ENCODE peak calls at places on chromosomes 16 and 17, in eight cellular contexts. One of them, this sample, is unnamed.

GRCh38 chr16:63890072-63890471 is 1231.8 kb downstream of the CDH11 start:
- DNase-seq in HFFc6: no peak
- DNase-seq in hepatocyte: peak; percentile 23
- DNase-seq in activated CD8-positive, alpha-beta T cell treated with anti-CD3 and anti-CD28 coated beads for 36 hours: no peak
- DNase-seq in fibroblast of mammary gland: peak; percentile 31
- DNase-seq in omental fat pad: no peak
- DNase-seq in GM06990: no peak
- DNase-seq in fibroblast of the aortic adventitia: peak; percentile 0
- DNase-seq in this sample: no peak

GRCh38 chr17:80491478-80492342 is 15.3 kb upstream of the NPTX1 start:
- DNase-seq in fibroblast of mammary gland: no peak
- DNase-seq in HFFc6: no peak
- DNase-seq in activated CD8-positive, alpha-beta T cell treated with anti-CD3 and anti-CD28 coated beads for 36 hours: no peak
- DNase-seq in fibroblast of the aortic adventitia: no peak
- DNase-seq in omental fat pad: no peak
- DNase-seq in hepatocyte: peak; percentile 66
- DNase-seq in GM06990: no peak
- DNase-seq in this sample: no peak

GRCh38 chr16:57374067-57374534 is 1.8 kb downstream of the CX3CL1 start:
- DNase-seq in omental fat pad: no peak
- DNase-seq in fibroblast of the aortic adventitia: no peak
- DNase-seq in hepatocyte: no peak
- DNase-seq in fibroblast of mammary gland: peak; percentile 61
- DNase-seq in activated CD8-positive, alpha-beta T cell treated with anti-CD3 and anti-CD28 coated beads for 36 hours: peak; percentile 77
- DNase-seq in HFFc6: no peak
- DNase-seq in GM06990: no peak
- DNase-seq in this sample: no peak

GRCh38 chr17:57906910-57907309 is 48.3 kb downstream of the CUEDC1 start:
- DNase-seq in GM06990: no peak
- DNase-seq in activated CD8-positive, alpha-beta T cell treated with anti-CD3 and anti-CD28 coated beads for 36 hours: peak; percentile 22
- DNase-seq in omental fat pad: no peak
- DNase-seq in hepatocyte: no peak
- DNase-seq in fibroblast of mammary gland: no peak
- DNase-seq in HFFc6: no peak
- DNase-seq in fibroblast of the aortic adventitia: no peak
- DNase-seq in this sample: no peak

GRCh38 chr17:29158515-29159275 is 21.5 kb downstream of the MYO18A start:
- DNase-seq in fibroblast of mammary gland: no peak
- DNase-seq in fibroblast of the aortic adventitia: peak; percentile 70
- DNase-seq in omental fat pad: no peak
- DNase-seq in hepatocyte: peak; percentile 48
- DNase-seq in HFFc6: peak; percentile 61
- DNase-seq in activated CD8-positive, alpha-beta T cell treated with anti-CD3 and anti-CD28 coated beads for 36 hours: no peak
- DNase-seq in GM06990: no peak
- DNase-seq in this sample: no peak

GRCh38 chr16:89890886-89891657 is 17.7 kb downstream of the TCF25 start:
- DNase-seq in omental fat pad: no peak
- DNase-seq in hepatocyte: no peak
- DNase-seq in activated CD8-positive, alpha-beta T cell treated with anti-CD3 and anti-CD28 coated beads for 36 hours: no peak
- DNase-seq in fibroblast of mammary gland: peak; percentile 47
- DNase-seq in fibroblast of the aortic adventitia: peak; percentile 39
- DNase-seq in HFFc6: no peak
- DNase-seq in GM06990: no peak
- DNase-seq in this sample: no peak

GRCh38 chr16:78390070-78390469 is 290.6 kb downstream of the WWOX start:
- DNase-seq in HFFc6: no peak
- DNase-seq in activated CD8-positive, alpha-beta T cell treated with anti-CD3 and anti-CD28 coated beads for 36 hours: no peak
- DNase-seq in fibroblast of the aortic adventitia: no peak
- DNase-seq in hepatocyte: no peak
- DNase-seq in fibroblast of mammary gland: no peak
- DNase-seq in omental fat pad: no peak
- DNase-seq in GM06990: no peak
- DNase-seq in this sample: no peak

GRCh38 chr16:727291-727977 is 528 bp downstream of the HAGHL start:
- DNase-seq in fibroblast of mammary gland: no peak
- DNase-seq in activated CD8-positive, alpha-beta T cell treated with anti-CD3 and anti-CD28 coated beads for 36 hours: peak; percentile 64
- DNase-seq in hepatocyte: no peak
- DNase-seq in fibroblast of the aortic adventitia: no peak
- DNase-seq in omental fat pad: no peak
- DNase-seq in HFFc6: no peak
- DNase-seq in GM06990: peak; percentile 62
- DNase-seq in this sample: peak; percentile 74

GRCh38 chr16:87206646-87207451 is 110.3 kb downstream of the C16orf95 start:
- DNase-seq in omental fat pad: no peak
- DNase-seq in HFFc6: peak; percentile 73
- DNase-seq in hepatocyte: no peak
- DNase-seq in GM06990: no peak
- DNase-seq in fibroblast of the aortic adventitia: peak; percentile 81
- DNase-seq in fibroblast of mammary gland: peak; percentile 89
- DNase-seq in activated CD8-positive, alpha-beta T cell treated with anti-CD3 and anti-CD28 coated beads for 36 hours: no peak
- DNase-seq in this sample: no peak

GRCh38 chr16:49620868-49621239 is 235.1 kb downstream of the ZNF423 start:
- DNase-seq in fibroblast of mammary gland: no peak
- DNase-seq in fibroblast of the aortic adventitia: no peak
- DNase-seq in activated CD8-positive, alpha-beta T cell treated with anti-CD3 and anti-CD28 coated beads for 36 hours: no peak
- DNase-seq in HFFc6: no peak
- DNase-seq in hepatocyte: peak; percentile 43
- DNase-seq in GM06990: no peak
- DNase-seq in omental fat pad: no peak
- DNase-seq in this sample: no peak

GRCh38 chr17:9389116-9389515 is 186.5 kb downstream of the STX8 start:
- DNase-seq in fibroblast of mammary gland: peak; percentile 92
- DNase-seq in hepatocyte: peak; percentile 47
- DNase-seq in omental fat pad: no peak
- DNase-seq in fibroblast of the aortic adventitia: peak; percentile 90
- DNase-seq in HFFc6: peak; percentile 3
- DNase-seq in GM06990: peak; percentile 34
- DNase-seq in activated CD8-positive, alpha-beta T cell treated with anti-CD3 and anti-CD28 coated beads for 36 hours: peak; percentile 5
- DNase-seq in this sample: peak; percentile 61

GRCh38 chr17:9402590-9403199 is 172.9 kb downstream of the STX8 start:
- DNase-seq in fibroblast of mammary gland: peak; percentile 56
- DNase-seq in omental fat pad: no peak
- DNase-seq in activated CD8-positive, alpha-beta T cell treated with anti-CD3 and anti-CD28 coated beads for 36 hours: peak; percentile 53
- DNase-seq in HFFc6: peak; percentile 23
- DNase-seq in hepatocyte: peak; percentile 22
- DNase-seq in fibroblast of the aortic adventitia: peak; percentile 33
- DNase-seq in GM06990: no peak
- DNase-seq in this sample: peak; percentile 20

GRCh38 chr16:9695152-9695551 is 487.1 kb downstream of the GRIN2A start:
- DNase-seq in hepatocyte: no peak
- DNase-seq in activated CD8-positive, alpha-beta T cell treated with anti-CD3 and anti-CD28 coated beads for 36 hours: no peak
- DNase-seq in HFFc6: no peak
- DNase-seq in fibroblast of the aortic adventitia: no peak
- DNase-seq in GM06990: no peak
- DNase-seq in fibroblast of mammary gland: no peak
- DNase-seq in omental fat pad: no peak
- DNase-seq in this sample: no peak
- TF ChIP-seq CTCF in hepatocyte: no peak
- TF ChIP-seq CTCF in activated CD8-positive, alpha-beta T cell treated with anti-CD3 and anti-CD28 coated beads for 36 hours: no peak
- TF ChIP-seq CTCF in HFFc6: no peak
- TF ChIP-seq CTCF in fibroblast of the aortic adventitia: peak; percentile 12
- TF ChIP-seq CTCF in GM06990: no peak
- TF ChIP-seq CTCF in fibroblast of mammary gland: no peak
- TF ChIP-seq CTCF in omental fat pad: no peak
- TF ChIP-seq CTCF in this sample: no peak

GRCh38 chr16:83066881-83067280 is 440.1 kb downstream of the CDH13 start:
- DNase-seq in fibroblast of the aortic adventitia: no peak
- DNase-seq in omental fat pad: no peak
- DNase-seq in HFFc6: no peak
- DNase-seq in fibroblast of mammary gland: no peak
- DNase-seq in activated CD8-positive, alpha-beta T cell treated with anti-CD3 and anti-CD28 coated beads for 36 hours: no peak
- DNase-seq in GM06990: no peak
- DNase-seq in hepatocyte: no peak
- DNase-seq in this sample: no peak

GRCh38 chr16:83070416-83071199 is 443.8 kb downstream of the CDH13 start:
- DNase-seq in fibroblast of mammary gland: no peak
- DNase-seq in HFFc6: no peak
- DNase-seq in activated CD8-positive, alpha-beta T cell treated with anti-CD3 and anti-CD28 coated beads for 36 hours: no peak
- DNase-seq in fibroblast of the aortic adventitia: no peak
- DNase-seq in GM06990: no peak
- DNase-seq in omental fat pad: no peak
- DNase-seq in hepatocyte: no peak
- DNase-seq in this sample: no peak

GRCh38 chr16:83066011-83066410 is 439.2 kb downstream of the CDH13 start:
- DNase-seq in fibroblast of mammary gland: no peak
- DNase-seq in HFFc6: no peak
- DNase-seq in GM06990: no peak
- DNase-seq in hepatocyte: no peak
- DNase-seq in activated CD8-positive, alpha-beta T cell treated with anti-CD3 and anti-CD28 coated beads for 36 hours: no peak
- DNase-seq in fibroblast of the aortic adventitia: no peak
- DNase-seq in omental fat pad: no peak
- DNase-seq in this sample: no peak

GRCh38 chr16:83068686-83069085 is 441.9 kb downstream of the CDH13 start:
- DNase-seq in GM06990: no peak
- DNase-seq in HFFc6: no peak
- DNase-seq in hepatocyte: no peak
- DNase-seq in omental fat pad: no peak
- DNase-seq in activated CD8-positive, alpha-beta T cell treated with anti-CD3 and anti-CD28 coated beads for 36 hours: no peak
- DNase-seq in fibroblast of the aortic adventitia: peak; percentile 67
- DNase-seq in fibroblast of mammary gland: peak; percentile 21
- DNase-seq in this sample: no peak
- TF ChIP-seq CTCF in GM06990: peak; percentile 12
- TF ChIP-seq CTCF in HFFc6: peak; percentile 27
- TF ChIP-seq CTCF in hepatocyte: peak; percentile 40
- TF ChIP-seq CTCF in omental fat pad: no peak
- TF ChIP-seq CTCF in activated CD8-positive, alpha-beta T cell treated with anti-CD3 and anti-CD28 coated beads for 36 hours: no peak
- TF ChIP-seq CTCF in fibroblast of the aortic adventitia: peak; percentile 29
- TF ChIP-seq CTCF in fibroblast of mammary gland: peak; percentile 7
- TF ChIP-seq CTCF in this sample: no peak

GRCh38 chr17:40561871-40562611 is 3.2 kb downstream of the CCR7 start:
- DNase-seq in fibroblast of the aortic adventitia: no peak
- DNase-seq in GM06990: peak; percentile 74
- DNase-seq in HFFc6: no peak
- DNase-seq in hepatocyte: peak; percentile 1
- DNase-seq in fibroblast of mammary gland: no peak
- DNase-seq in omental fat pad: no peak
- DNase-seq in activated CD8-positive, alpha-beta T cell treated with anti-CD3 and anti-CD28 coated beads for 36 hours: peak; percentile 86
- DNase-seq in this sample: no peak
- TF ChIP-seq CTCF in fibroblast of the aortic adventitia: peak; percentile 26
- TF ChIP-seq CTCF in GM06990: peak; percentile 59
- TF ChIP-seq CTCF in HFFc6: peak; percentile 64
- TF ChIP-seq CTCF in hepatocyte: no peak
- TF ChIP-seq CTCF in fibroblast of mammary gland: peak; percentile 22
- TF ChIP-seq CTCF in omental fat pad: no peak
- TF ChIP-seq CTCF in activated CD8-positive, alpha-beta T cell treated with anti-CD3 and anti-CD28 coated beads for 36 hours: peak; percentile 60
- TF ChIP-seq CTCF in this sample: no peak

DNA sequence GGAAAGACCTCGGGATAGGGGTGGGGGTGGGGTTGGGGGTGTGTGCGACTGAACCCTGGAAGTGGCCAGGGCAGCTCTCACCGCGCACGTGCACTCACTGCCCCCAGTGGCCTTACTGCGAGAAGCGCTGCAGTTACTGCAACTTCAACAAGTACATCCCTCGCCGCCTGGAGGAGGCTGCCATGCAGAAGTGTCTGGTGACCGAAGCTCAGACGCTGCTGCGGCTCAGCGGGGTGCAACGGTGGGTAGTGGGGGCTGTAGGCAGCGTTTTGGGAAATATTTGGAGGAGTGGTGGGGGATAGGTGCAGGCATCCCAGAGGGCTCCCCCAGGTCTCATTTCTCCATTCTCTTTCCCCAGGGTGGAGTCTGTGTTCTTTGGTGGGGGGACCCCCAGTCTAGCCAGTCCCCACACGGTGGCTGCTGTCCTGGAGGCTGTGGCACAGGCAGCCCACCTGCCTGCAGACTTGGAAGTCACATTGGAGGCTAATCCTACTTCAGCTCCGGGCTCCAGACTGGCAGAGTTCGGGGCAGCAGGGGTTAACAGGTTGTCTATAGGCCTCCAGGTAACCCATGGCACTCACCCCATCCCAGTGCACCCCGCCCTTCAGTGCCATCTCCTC is 972 bp downstream of the RSAD1 start:
- DNase-seq in GM06990: peak; percentile 70
- DNase-seq in omental fat pad: no peak
- DNase-seq in fibroblast of mammary gland: peak; percentile 77
- DNase-seq in fibroblast of the aortic adventitia: peak; percentile 72
- DNase-seq in HFFc6: peak; percentile 79
- DNase-seq in hepatocyte: peak; percentile 93
- DNase-seq in activated CD8-positive, alpha-beta T cell treated with anti-CD3 and anti-CD28 coated beads for 36 hours: peak; percentile 79
- DNase-seq in this sample: peak; percentile 84
- TF ChIP-seq CTCF in GM06990: peak; percentile 71
- TF ChIP-seq CTCF in omental fat pad: no peak
- TF ChIP-seq CTCF in fibroblast of mammary gland: peak; percentile 48
- TF ChIP-seq CTCF in fibroblast of the aortic adventitia: peak; percentile 69
- TF ChIP-seq CTCF in HFFc6: peak; percentile 70
- TF ChIP-seq CTCF in hepatocyte: peak; percentile 70
- TF ChIP-seq CTCF in activated CD8-positive, alpha-beta T cell treated with anti-CD3 and anti-CD28 coated beads for 36 hours: peak; percentile 10
- TF ChIP-seq CTCF in this sample: peak; percentile 66

DNA sequence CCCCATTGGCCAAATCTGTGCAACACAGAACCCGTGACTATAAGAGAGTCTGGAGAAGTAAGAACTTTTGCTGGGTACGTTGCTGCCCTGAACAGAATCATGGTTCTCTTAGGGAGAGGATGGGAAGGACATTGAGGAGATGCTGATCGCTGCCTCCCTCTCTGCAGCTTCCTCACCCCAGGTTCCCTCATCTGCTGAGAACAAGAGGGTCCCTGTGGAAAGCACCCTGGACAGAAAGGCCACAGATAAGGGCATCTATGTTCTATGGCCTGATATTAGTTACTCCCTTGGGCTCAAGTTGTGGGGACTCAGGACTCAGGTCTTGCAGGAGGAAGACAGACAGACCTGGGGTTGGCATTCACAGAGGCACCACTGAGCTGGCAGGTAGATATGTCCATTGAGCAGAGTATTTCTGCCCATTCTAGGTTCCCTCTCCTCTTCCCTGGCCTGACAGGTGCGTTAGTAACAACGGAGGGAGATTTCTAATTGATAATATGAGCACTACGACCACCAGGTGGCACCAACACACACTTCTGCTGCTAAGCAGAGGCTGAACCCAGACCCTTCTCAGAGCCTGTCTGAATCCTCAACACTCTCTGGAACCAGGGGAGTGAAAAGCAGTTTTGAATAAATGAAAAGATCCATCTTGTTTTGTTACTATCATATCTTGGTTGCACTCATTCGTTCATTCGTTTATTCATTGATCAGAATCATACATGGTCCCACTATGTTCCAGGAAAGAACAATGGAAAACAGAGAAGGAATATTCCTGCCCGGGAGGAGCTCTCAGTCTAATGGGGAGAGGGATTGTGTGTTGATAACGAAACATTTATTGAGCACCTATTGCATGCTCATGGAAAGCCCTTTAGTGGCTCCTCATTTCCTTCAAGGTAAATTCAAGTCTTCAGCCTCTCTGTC is 56.4 kb downstream of the SLC6A2 start:
- DNase-seq in fibroblast of mammary gland: peak; percentile 55
- DNase-seq in hepatocyte: peak; percentile 88
- DNase-seq in fibroblast of the aortic adventitia: peak; percentile 64
- DNase-seq in activated CD8-positive, alpha-beta T cell treated with anti-CD3 and anti-CD28 coated beads for 36 hours: peak; percentile 83
- DNase-seq in omental fat pad: peak; percentile 63
- DNase-seq in GM06990: no peak
- DNase-seq in HFFc6: peak; percentile 36
- DNase-seq in this sample: peak; percentile 61
- TF ChIP-seq CTCF in fibroblast of mammary gland: peak; percentile 64
- TF ChIP-seq CTCF in hepatocyte: peak; percentile 77
- TF ChIP-seq CTCF in fibroblast of the aortic adventitia: peak; percentile 68
- TF ChIP-seq CTCF in activated CD8-positive, alpha-beta T cell treated with anti-CD3 and anti-CD28 coated beads for 36 hours: peak; percentile 83
- TF ChIP-seq CTCF in omental fat pad: no peak
- TF ChIP-seq CTCF in GM06990: peak; percentile 65
- TF ChIP-seq CTCF in HFFc6: peak; percentile 89
- TF ChIP-seq CTCF in this sample: peak; percentile 33

GRCh38 chr17:47850692-47851573 is at the start of gene SP6:
- DNase-seq in fibroblast of the aortic adventitia: peak; percentile 36
- DNase-seq in GM06990: no peak
- DNase-seq in hepatocyte: peak; percentile 94
- DNase-seq in fibroblast of mammary gland: peak; percentile 46
- DNase-seq in activated CD8-positive, alpha-beta T cell treated with anti-CD3 and anti-CD28 coated beads for 36 hours: peak; percentile 83
- DNase-seq in HFFc6: peak; percentile 50
- DNase-seq in omental fat pad: peak; percentile 34
- DNase-seq in this sample: peak; percentile 76
- TF ChIP-seq CTCF in fibroblast of the aortic adventitia: no peak
- TF ChIP-seq CTCF in GM06990: no peak
- TF ChIP-seq CTCF in hepatocyte: peak; percentile 37
- TF ChIP-seq CTCF in fibroblast of mammary gland: no peak
- TF ChIP-seq CTCF in activated CD8-positive, alpha-beta T cell treated with anti-CD3 and anti-CD28 coated beads for 36 hours: no peak
- TF ChIP-seq CTCF in HFFc6: peak; percentile 52
- TF ChIP-seq CTCF in omental fat pad: no peak
- TF ChIP-seq CTCF in this sample: no peak